ENCODE peak calls at places on chromosomes 6 and 20, in ten cellular contexts. One of them, this sample, is unnamed.

GRCh38 chr6:139940741-139941712 is 566.6 kb upstream of the CITED2 start:
- DNase-seq in psoas muscle: no peak
- DNase-seq in astrocyte: peak; percentile 31
- DNase-seq in GM06990: no peak
- DNase-seq in GM13976: no peak
- DNase-seq in progenitor cell of endocrine pancreas: no peak
- DNase-seq in brain microvascular endothelial cell: peak; percentile 52
- DNase-seq in thoracic aorta: no peak
- DNase-seq in GM23338: no peak
- DNase-seq in fibroblast of villous mesenchyme: peak; percentile 92
- DNase-seq in this sample: no peak

GRCh38 chr6:129719692-129720091 is 9.7 kb upstream of the ARHGAP18 start:
- DNase-seq in psoas muscle: no peak
- DNase-seq in astrocyte: no peak
- DNase-seq in GM06990: no peak
- DNase-seq in GM13976: no peak
- DNase-seq in progenitor cell of endocrine pancreas: no peak
- DNase-seq in brain microvascular endothelial cell: no peak
- DNase-seq in thoracic aorta: no peak
- DNase-seq in GM23338: no peak
- DNase-seq in fibroblast of villous mesenchyme: peak; percentile 67
- DNase-seq in this sample: no peak

GRCh38 chr6:149216459-149216858 is 101.1 kb upstream of the TAB2 start:
- DNase-seq in psoas muscle: no peak
- DNase-seq in astrocyte: no peak
- DNase-seq in GM06990: no peak
- DNase-seq in GM13976: no peak
- DNase-seq in progenitor cell of endocrine pancreas: no peak
- DNase-seq in brain microvascular endothelial cell: no peak
- DNase-seq in thoracic aorta: no peak
- DNase-seq in GM23338: peak; percentile 42
- DNase-seq in fibroblast of villous mesenchyme: no peak
- DNase-seq in this sample: no peak

GRCh38 chr6:35776364-35777215 is at the start of gene CLPSL2:
- DNase-seq in psoas muscle: no peak
- DNase-seq in astrocyte: no peak
- DNase-seq in GM06990: peak; percentile 50
- DNase-seq in GM13976: peak; percentile 55
- DNase-seq in progenitor cell of endocrine pancreas: peak; percentile 20
- DNase-seq in brain microvascular endothelial cell: no peak
- DNase-seq in thoracic aorta: no peak
- DNase-seq in GM23338: peak; percentile 84
- DNase-seq in fibroblast of villous mesenchyme: no peak
- DNase-seq in this sample: no peak

GRCh38 chr20:4951299-4951698 is 50.0 kb downstream of the SLC23A2 start:
- DNase-seq in psoas muscle: no peak
- DNase-seq in astrocyte: peak; percentile 89
- DNase-seq in GM06990: no peak
- DNase-seq in GM13976: no peak
- DNase-seq in progenitor cell of endocrine pancreas: no peak
- DNase-seq in brain microvascular endothelial cell: peak; percentile 77
- DNase-seq in thoracic aorta: peak; percentile 27
- DNase-seq in GM23338: no peak
- DNase-seq in fibroblast of villous mesenchyme: peak; percentile 70
- DNase-seq in this sample: no peak

GRCh38 chr20:62087227-62087626 is 21.5 kb upstream of the TAF4 start:
- DNase-seq in psoas muscle: no peak
- DNase-seq in astrocyte: no peak
- DNase-seq in GM06990: no peak
- DNase-seq in GM13976: no peak
- DNase-seq in progenitor cell of endocrine pancreas: no peak
- DNase-seq in brain microvascular endothelial cell: no peak
- DNase-seq in thoracic aorta: no peak
- DNase-seq in GM23338: no peak
- DNase-seq in fibroblast of villous mesenchyme: peak; percentile 26
- DNase-seq in this sample: no peak

GRCh38 chr6:6414946-6415345 is 94.5 kb upstream of the F13A1 start:
- DNase-seq in psoas muscle: no peak
- DNase-seq in astrocyte: no peak
- DNase-seq in GM06990: no peak
- DNase-seq in GM13976: no peak
- DNase-seq in progenitor cell of endocrine pancreas: no peak
- DNase-seq in brain microvascular endothelial cell: no peak
- DNase-seq in thoracic aorta: no peak
- DNase-seq in GM23338: no peak
- DNase-seq in fibroblast of villous mesenchyme: no peak
- DNase-seq in this sample: no peak

GRCh38 chr6:9527679-9528286 is 887.1 kb downstream of the TFAP2A start:
- DNase-seq in psoas muscle: no peak
- DNase-seq in astrocyte: no peak
- DNase-seq in GM06990: no peak
- DNase-seq in GM13976: no peak
- DNase-seq in progenitor cell of endocrine pancreas: no peak
- DNase-seq in brain microvascular endothelial cell: no peak
- DNase-seq in thoracic aorta: no peak
- DNase-seq in GM23338: no peak
- DNase-seq in fibroblast of villous mesenchyme: peak; percentile 37
- DNase-seq in this sample: no peak

DNA sequence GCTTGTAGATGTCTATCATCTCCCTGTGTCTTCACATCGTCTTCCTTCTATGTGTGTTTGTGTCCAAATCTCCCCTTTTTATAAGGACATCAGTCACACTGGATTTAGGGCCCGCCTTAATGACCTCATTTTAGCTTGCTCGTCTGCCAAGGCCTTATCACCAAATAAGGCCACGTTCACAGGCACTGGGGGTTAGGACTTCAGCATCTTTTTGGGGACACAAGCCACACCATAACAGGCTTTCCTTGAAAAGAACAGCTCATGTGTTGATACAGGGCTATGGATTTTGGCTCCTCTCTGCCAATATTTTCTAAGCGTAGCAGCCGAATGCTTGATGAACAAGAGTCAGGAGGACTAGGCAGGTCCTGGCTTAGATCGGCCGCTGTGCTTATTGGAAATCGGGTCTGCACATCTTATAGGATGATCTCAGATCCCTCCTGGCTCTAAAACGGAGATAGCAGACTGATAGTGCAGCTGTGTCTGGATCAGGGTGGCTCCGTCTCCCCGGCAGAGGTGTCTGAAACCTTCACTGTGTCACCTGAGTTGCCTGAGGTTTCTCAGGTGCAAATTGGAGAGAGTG is 16.2 kb upstream of the TMEM181 start:
- DNase-seq in psoas muscle: no peak
- DNase-seq in astrocyte: no peak
- DNase-seq in GM06990: no peak
- DNase-seq in GM13976: no peak
- DNase-seq in progenitor cell of endocrine pancreas: no peak
- DNase-seq in brain microvascular endothelial cell: no peak
- DNase-seq in thoracic aorta: no peak
- DNase-seq in GM23338: no peak
- DNase-seq in fibroblast of villous mesenchyme: no peak
- DNase-seq in this sample: no peak
- TF ChIP-seq CTCF in psoas muscle: no peak
- TF ChIP-seq CTCF in astrocyte: no peak
- TF ChIP-seq CTCF in GM06990: no peak
- TF ChIP-seq CTCF in GM13976: no peak
- TF ChIP-seq CTCF in progenitor cell of endocrine pancreas: no peak
- TF ChIP-seq CTCF in brain microvascular endothelial cell: no peak
- TF ChIP-seq CTCF in thoracic aorta: no peak
- TF ChIP-seq CTCF in GM23338: no peak
- TF ChIP-seq CTCF in fibroblast of villous mesenchyme: no peak
- TF ChIP-seq CTCF in this sample: no peak

DNA sequence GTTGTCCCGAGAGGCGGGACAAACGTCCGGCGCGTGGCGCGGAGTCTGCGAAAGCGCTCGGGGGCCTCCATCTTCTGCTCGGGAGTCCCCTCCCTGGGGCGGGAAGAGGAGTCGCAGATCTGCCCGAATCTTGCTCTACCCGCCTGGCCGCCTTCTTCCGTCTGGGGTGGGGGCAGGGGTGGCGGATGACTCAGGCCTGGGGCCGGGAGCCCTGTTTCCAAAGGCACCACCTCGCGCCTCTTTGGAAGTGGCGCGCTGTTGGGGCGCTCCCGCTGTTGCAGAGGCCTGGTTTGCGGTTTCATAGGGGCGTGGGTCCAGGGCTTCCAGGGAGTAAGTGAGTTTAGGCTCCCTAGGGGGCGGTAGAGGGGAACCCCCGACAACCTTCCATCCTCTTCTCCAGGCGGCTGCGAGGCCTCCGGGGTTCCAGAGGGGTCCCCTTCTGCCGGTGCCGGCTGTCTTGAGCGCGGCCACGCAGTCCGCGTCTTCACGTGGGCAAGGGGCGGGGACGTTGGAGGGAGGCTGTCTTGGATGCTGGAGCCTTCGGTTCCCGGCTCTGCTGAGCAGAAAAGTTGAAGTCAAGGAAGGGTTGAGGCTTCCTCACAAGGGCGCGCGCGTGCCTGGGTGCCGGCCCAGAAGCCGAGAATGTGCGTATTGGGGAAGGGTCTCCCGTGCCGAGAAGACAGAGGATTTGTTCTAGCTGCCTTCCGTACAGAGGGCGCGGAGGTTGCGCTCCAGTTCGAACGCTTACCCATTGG is 2.6 kb upstream of the TFAP2C start:
- DNase-seq in psoas muscle: no peak
- DNase-seq in astrocyte: no peak
- DNase-seq in GM06990: peak; percentile 12
- DNase-seq in GM13976: peak; percentile 52
- DNase-seq in progenitor cell of endocrine pancreas: no peak
- DNase-seq in brain microvascular endothelial cell: no peak
- DNase-seq in thoracic aorta: no peak
- DNase-seq in GM23338: peak; percentile 92
- DNase-seq in fibroblast of villous mesenchyme: peak; percentile 34
- DNase-seq in this sample: peak; percentile 58
- TF ChIP-seq CTCF in psoas muscle: no peak
- TF ChIP-seq CTCF in astrocyte: peak; percentile 4
- TF ChIP-seq CTCF in GM06990: no peak
- TF ChIP-seq CTCF in GM13976: no peak
- TF ChIP-seq CTCF in progenitor cell of endocrine pancreas: peak; percentile 56
- TF ChIP-seq CTCF in brain microvascular endothelial cell: peak; percentile 65
- TF ChIP-seq CTCF in thoracic aorta: no peak
- TF ChIP-seq CTCF in GM23338: peak; percentile 65
- TF ChIP-seq CTCF in fibroblast of villous mesenchyme: peak; percentile 43
- TF ChIP-seq CTCF in this sample: no peak

DNA sequence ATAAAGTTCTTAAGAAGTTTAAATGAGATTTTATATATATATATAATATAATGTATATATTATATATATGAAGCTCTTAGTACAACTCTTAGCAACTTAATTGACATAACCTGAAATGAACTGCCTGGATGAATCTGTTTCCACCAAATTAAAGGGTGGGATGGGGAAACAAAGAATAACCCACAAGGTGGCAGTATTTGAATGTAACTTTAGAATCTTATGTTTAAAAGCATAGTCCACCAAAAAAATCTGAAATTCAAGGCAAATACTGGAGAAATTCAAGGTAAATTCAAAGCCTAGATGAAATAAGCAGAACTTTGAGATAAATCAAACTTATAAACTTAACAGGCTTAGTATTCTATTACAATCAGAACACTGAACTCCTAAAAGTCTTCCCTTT is 4.4 kb upstream of the IBTK start:
- DNase-seq in psoas muscle: no peak
- DNase-seq in astrocyte: no peak
- DNase-seq in GM06990: no peak
- DNase-seq in GM13976: peak; percentile 49
- DNase-seq in progenitor cell of endocrine pancreas: no peak
- DNase-seq in brain microvascular endothelial cell: peak; percentile 39
- DNase-seq in thoracic aorta: no peak
- DNase-seq in GM23338: peak; percentile 69
- DNase-seq in fibroblast of villous mesenchyme: peak; percentile 48
- DNase-seq in this sample: peak; percentile 41
- TF ChIP-seq CTCF in psoas muscle: peak; percentile 34
- TF ChIP-seq CTCF in astrocyte: peak; percentile 55
- TF ChIP-seq CTCF in GM06990: peak; percentile 50
- TF ChIP-seq CTCF in GM13976: peak; percentile 36
- TF ChIP-seq CTCF in progenitor cell of endocrine pancreas: peak; percentile 68
- TF ChIP-seq CTCF in brain microvascular endothelial cell: peak; percentile 37
- TF ChIP-seq CTCF in thoracic aorta: peak; percentile 45
- TF ChIP-seq CTCF in GM23338: peak; percentile 66
- TF ChIP-seq CTCF in fibroblast of villous mesenchyme: peak; percentile 58
- TF ChIP-seq CTCF in this sample: peak; percentile 40

GRCh38 chr20:63521602-63522001 is 1.0 kb downstream of the PPDPF start:
- DNase-seq in psoas muscle: peak; percentile 20
- DNase-seq in astrocyte: no peak
- DNase-seq in GM06990: no peak
- DNase-seq in GM13976: no peak
- DNase-seq in progenitor cell of endocrine pancreas: peak; percentile 26
- DNase-seq in brain microvascular endothelial cell: no peak
- DNase-seq in thoracic aorta: no peak
- DNase-seq in GM23338: peak; percentile 59
- DNase-seq in fibroblast of villous mesenchyme: no peak
- DNase-seq in this sample: no peak

GRCh38 chr20:63520594-63520938 is at the start of gene PPDPF:
- DNase-seq in psoas muscle: peak; percentile 84
- DNase-seq in astrocyte: peak; percentile 41
- DNase-seq in GM06990: peak; percentile 87
- DNase-seq in GM13976: peak; percentile 99
- DNase-seq in progenitor cell of endocrine pancreas: peak; percentile 83
- DNase-seq in brain microvascular endothelial cell: peak; percentile 53
- DNase-seq in thoracic aorta: no peak
- DNase-seq in GM23338: no peak
- DNase-seq in fibroblast of villous mesenchyme: peak; percentile 80
- DNase-seq in this sample: peak; percentile 100

GRCh38 chr20:63519765-63520593 is 586 bp upstream of the PPDPF start:
- DNase-seq in psoas muscle: no peak
- DNase-seq in astrocyte: peak; percentile 37
- DNase-seq in GM06990: peak; percentile 77
- DNase-seq in GM13976: peak; percentile 83
- DNase-seq in progenitor cell of endocrine pancreas: peak; percentile 70
- DNase-seq in brain microvascular endothelial cell: no peak
- DNase-seq in thoracic aorta: no peak
- DNase-seq in GM23338: peak; percentile 86
- DNase-seq in fibroblast of villous mesenchyme: peak; percentile 23
- DNase-seq in this sample: peak; percentile 84

GRCh38 chr20:63522091-63522868 is 1.7 kb downstream of the PPDPF start:
- DNase-seq in psoas muscle: no peak
- DNase-seq in astrocyte: no peak
- DNase-seq in GM06990: peak; percentile 11
- DNase-seq in GM13976: no peak
- DNase-seq in progenitor cell of endocrine pancreas: peak; percentile 9
- DNase-seq in brain microvascular endothelial cell: no peak
- DNase-seq in thoracic aorta: no peak
- DNase-seq in GM23338: no peak
- DNase-seq in fibroblast of villous mesenchyme: no peak
- DNase-seq in this sample: no peak

DNA sequence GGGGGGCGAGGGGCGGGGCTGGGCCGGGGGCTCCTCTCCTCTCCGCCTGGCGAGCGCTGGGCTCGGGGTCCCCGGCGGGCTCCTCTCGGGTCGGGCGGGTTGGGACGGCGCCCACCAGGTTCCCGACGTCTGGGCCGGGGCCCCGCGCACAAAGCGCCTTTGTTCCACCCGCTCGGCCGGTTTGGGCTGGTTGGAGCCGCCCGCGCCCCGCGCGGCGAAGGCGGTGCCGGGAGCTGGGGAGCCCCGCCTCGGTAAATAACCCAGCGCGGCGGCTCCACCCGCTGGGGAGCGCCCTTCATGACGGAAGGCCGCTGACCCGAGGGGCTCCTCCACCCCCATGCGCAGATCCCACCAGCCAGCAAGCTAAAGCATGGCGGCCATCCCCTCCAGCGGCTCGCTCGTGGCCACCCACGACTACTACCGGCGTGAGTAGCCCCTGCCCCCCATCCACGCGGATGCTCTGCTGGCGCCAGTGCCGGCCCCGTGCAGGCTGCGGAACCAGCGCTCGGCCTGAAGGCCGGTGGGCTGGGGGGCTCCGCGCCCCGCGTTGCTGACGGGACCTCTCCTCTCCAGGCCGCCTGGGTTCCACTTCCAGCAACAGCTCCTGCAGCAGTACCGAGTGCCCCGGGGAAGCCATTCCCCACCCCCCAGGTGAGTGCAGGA is 505 bp downstream of the PPDPF start:
- DNase-seq in psoas muscle: peak; percentile 66
- DNase-seq in astrocyte: no peak
- DNase-seq in GM06990: peak; percentile 85
- DNase-seq in GM13976: peak; percentile 90
- DNase-seq in progenitor cell of endocrine pancreas: peak; percentile 75
- DNase-seq in brain microvascular endothelial cell: peak; percentile 9
- DNase-seq in thoracic aorta: no peak
- DNase-seq in GM23338: peak; percentile 82
- DNase-seq in fibroblast of villous mesenchyme: peak; percentile 49
- DNase-seq in this sample: peak; percentile 94
- TF ChIP-seq CTCF in psoas muscle: no peak
- TF ChIP-seq CTCF in astrocyte: no peak
- TF ChIP-seq CTCF in GM06990: peak; percentile 28
- TF ChIP-seq CTCF in GM13976: peak; percentile 7
- TF ChIP-seq CTCF in progenitor cell of endocrine pancreas: no peak
- TF ChIP-seq CTCF in brain microvascular endothelial cell: no peak
- TF ChIP-seq CTCF in thoracic aorta: no peak
- TF ChIP-seq CTCF in GM23338: no peak
- TF ChIP-seq CTCF in fibroblast of villous mesenchyme: no peak
- TF ChIP-seq CTCF in this sample: peak; percentile 22

This sample was measured in GM13977.